ENCODE peak calls at places on chromosomes 6 and 20, in four cellular contexts. D is H54, W is GM12892, Q is fibroblast of mammary gland. X is an unnamed sample.

GRCh38 chr20:51178153-51178552 is 155.2 kb upstream of the KCNG1 start:
- DNase-seq in D (no peak), W (no peak), Q (no peak), X (no peak)

GRCh38 chr6:140921366-140922226 is 1211.1 kb upstream of the GJE1 start:
- DNase-seq in D (peak; percentile 2), W (no peak), Q (peak; percentile 92), X (no peak)

GRCh38 chr20:36802326-36803223 is 29.0 kb upstream of the DSN1 start:
- DNase-seq in D (peak; percentile 20), W (no peak), Q (peak; percentile 84), X (no peak)

GRCh38 chr20:24783631-24784492 is 165.2 kb upstream of the CST7 start:
- DNase-seq in D (no peak), W (peak; percentile 41), Q (no peak), X (no peak)

GRCh38 chr6:105795913-105796517 is 290.1 kb upstream of the PRDM1 start:
- DNase-seq in D (no peak), W (no peak), Q (no peak), X (no peak)

GRCh38 chr20:4082406-4083102 is 67.2 kb upstream of the RNF24 start:
- DNase-seq in D (no peak), W (no peak), Q (peak; percentile 84), X (no peak)

GRCh38 chr6:112639436-112639835 is 292.3 kb downstream of the RFPL4B start:
- DNase-seq in D (no peak), W (no peak), Q (peak; percentile 77), X (no peak)

GRCh38 chr20:24995741-24996448 is 3.3 kb upstream of the APMAP start:
- DNase-seq in D (peak; percentile 45), W (no peak), Q (peak; percentile 31), X (no peak)

X was measured in activated naive CD4-positive, alpha-beta T cell treated with anti-CD3 and anti-CD28 coated beads, Interleukin-2, amount 50 U/mL, for 72 hours.